ENCODE peak calls at places on chromosomes 13 and 19, in seven cellular contexts. F, U, B, A, X, N and C are unnamed samples.

GRCh38 chr19:51346742-51347141 is 4.8 kb upstream of the VSIG10L start:
- DNase-seq in B (no peak), N (no peak), A (no peak), F (no peak), U (no peak), X (no peak), C (no peak)

GRCh38 chr13:63435668-63436275 is 2020.1 kb upstream of the PCDH20 start:
- DNase-seq in U (no peak), A (no peak), X (peak; percentile 65), F (no peak), B (no peak), N (no peak), C (peak; percentile 100)

GRCh38 chr19:45400192-45400591 is 4.7 kb downstream of the PPP1R13L start:
- DNase-seq in N (no peak), F (no peak), X (no peak), A (no peak), B (no peak), U (no peak), C (no peak)

GRCh38 chr19:54518844-54519243 is 16.2 kb downstream of the LAIR2 start:
- DNase-seq in N (no peak), B (no peak), X (no peak), F (no peak), U (no peak), A (no peak), C (no peak)

GRCh38 chr13:114115191-114115671 is 17.2 kb downstream of the RASA3 start:
- DNase-seq in X (peak; percentile 65), B (peak; percentile 88), N (no peak), F (peak; percentile 70), U (no peak), A (no peak), C (peak; percentile 92)

GRCh38 chr13:31200636-31200970 is 828 bp downstream of the B3GLCT start:
- DNase-seq in X (no peak), B (no peak), U (no peak), N (no peak), F (peak; percentile 68), A (peak; percentile 9), C (peak; percentile 51)

GRCh38 chr13:99894105-99894504 is 77.5 kb downstream of the ZIC5 start:
- DNase-seq in F (no peak), A (no peak), U (no peak), B (no peak), N (no peak), X (no peak), C (no peak)

GRCh38 chr13:99086869-99087129 is 108.9 kb upstream of the DOCK9 start:
- DNase-seq in F (peak; percentile 63), B (no peak), N (peak; percentile 66), X (no peak), A (no peak), U (peak; percentile 53), C (no peak)

GRCh38 chr19:45954132-45954531 is 19.5 kb downstream of the NOVA2 start:
- DNase-seq in U (no peak), N (no peak), X (no peak), F (no peak), A (no peak), B (no peak), C (no peak)

GRCh38 chr13:29847501-29847983 is 2.9 kb downstream of the UBL3 start:
- DNase-seq in U (no peak), X (no peak), B (no peak), N (peak; percentile 29), A (no peak), F (peak; percentile 21), C (peak; percentile 79)

GRCh38 chr13:113445791-113446487 is 7.3 kb downstream of the ADPRHL1 start:
- DNase-seq in N (no peak), X (no peak), A (no peak), B (no peak), F (no peak), U (no peak), C (no peak)

GRCh38 chr19:2976609-2977000 is 759 bp upstream of the TLE6 start:
- DNase-seq in X (no peak), F (no peak), U (no peak), B (no peak), N (no peak), A (no peak), C (no peak)

GRCh38 chr13:47121092-47121763 is 224.4 kb upstream of the HTR2A start:
- DNase-seq in U (no peak), A (no peak), F (no peak), B (no peak), X (no peak), N (no peak), C (no peak)

GRCh38 chr19:4531562-4532165 is 3.4 kb downstream of the PLIN5 start:
- DNase-seq in F (no peak), B (no peak), N (no peak), X (no peak), A (no peak), U (no peak), C (no peak)

GRCh38 chr13:74835579-74835978 is 646.4 kb downstream of the TBC1D4 start:
- DNase-seq in U (no peak), X (no peak), A (no peak), B (no peak), N (no peak), F (no peak), C (no peak)

GRCh38 chr13:79679334-79679733 is 198.4 kb downstream of the NDFIP2 start:
- DNase-seq in A (no peak), N (no peak), U (peak; percentile 8), F (peak; percentile 89), X (peak; percentile 48), B (no peak), C (peak; percentile 68)

GRCh38 chr13:41900918-41901317 is 60.0 kb downstream of the VWA8 start:
- DNase-seq in U (no peak), N (no peak), X (no peak), B (no peak), A (no peak), F (no peak), C (peak; percentile 16)

GRCh38 chr19:662207-662961 is 630 bp downstream of the RNF126 start:
- DNase-seq in F (peak; percentile 84), X (peak; percentile 44), N (peak; percentile 74), U (peak; percentile 80), A (peak; percentile 56), B (no peak), C (peak; percentile 53)

GRCh38 chr19:27775395-27775794 is 1437.6 kb downstream of the UQCRFS1 start:
- DNase-seq in B (no peak), X (no peak), U (no peak), F (no peak), N (no peak), A (no peak), C (no peak)

GRCh38 chr13:78372581-78372980 is 230.8 kb downstream of the POU4F1 start:
- DNase-seq in U (no peak), B (no peak), A (no peak), X (no peak), N (no peak), F (no peak), C (no peak)

GRCh38 chr13:49995535-49996165 is 1.2 kb upstream of the TRIM13 start:
- DNase-seq in N (no peak), B (no peak), U (no peak), X (no peak), F (no peak), A (no peak), C (peak; percentile 12)

GRCh38 chr19:41699231-41699967 is 9.0 kb upstream of the CEACAM5 start:
- DNase-seq in A (no peak), N (no peak), F (no peak), B (no peak), U (no peak), X (no peak), C (no peak)

GRCh38 chr13:93217701-93218100 is 8.9 kb upstream of the GPC6 start:
- DNase-seq in N (no peak), A (no peak), F (no peak), U (no peak), X (no peak), B (no peak), C (no peak)

GRCh38 chr13:100941811-100942361 is 267.3 kb upstream of the TMTC4 start:
- DNase-seq in N (no peak), A (no peak), U (no peak), B (no peak), X (no peak), F (no peak), C (no peak)

GRCh38 chr19:58038688-58039204 is 4.9 kb downstream of the ZSCAN1 start:
- DNase-seq in A (no peak), F (no peak), X (no peak), B (no peak), U (no peak), N (no peak), C (no peak)